ENCODE peak calls at places on chromosomes 13 and 19, in six cellular contexts. One of them, this sample, is unnamed.

GRCh38 chr13:46087481-46087880 is 17.4 kb downstream of the CPB2 start:
- DNase-seq in brain microvascular endothelial cell: no peak
- DNase-seq in foreskin keratinocyte: no peak
- DNase-seq in IMR-90: no peak
- DNase-seq in left ventricle myocardium inferior: no peak
- DNase-seq in mesothelial cell of epicardium: no peak
- DNase-seq in this sample: no peak

GRCh38 chr13:43331676-43332075 is 308.3 kb downstream of the DNAJC15 start:
- DNase-seq in left ventricle myocardium inferior: no peak
- DNase-seq in foreskin keratinocyte: no peak
- DNase-seq in mesothelial cell of epicardium: no peak
- DNase-seq in IMR-90: peak; percentile 10
- DNase-seq in brain microvascular endothelial cell: peak; percentile 1
- DNase-seq in this sample: no peak

GRCh38 chr13:35771898-35772297 is 295.4 kb upstream of the MAB21L1 start:
- DNase-seq in brain microvascular endothelial cell: peak; percentile 87
- DNase-seq in mesothelial cell of epicardium: no peak
- DNase-seq in left ventricle myocardium inferior: no peak
- DNase-seq in foreskin keratinocyte: peak; percentile 72
- DNase-seq in IMR-90: peak; percentile 95
- DNase-seq in this sample: no peak

GRCh38 chr13:89150362-89150761 is 1479.2 kb downstream of the SLITRK5 start:
- DNase-seq in foreskin keratinocyte: no peak
- DNase-seq in mesothelial cell of epicardium: no peak
- DNase-seq in IMR-90: no peak
- DNase-seq in brain microvascular endothelial cell: no peak
- DNase-seq in left ventricle myocardium inferior: no peak
- DNase-seq in this sample: no peak

GRCh38 chr13:42380420-42381164 is 108.6 kb downstream of the AKAP11 start:
- DNase-seq in brain microvascular endothelial cell: no peak
- DNase-seq in foreskin keratinocyte: no peak
- DNase-seq in mesothelial cell of epicardium: no peak
- DNase-seq in left ventricle myocardium inferior: no peak
- DNase-seq in IMR-90: no peak
- DNase-seq in this sample: no peak

GRCh38 chr19:38656171-38656981 is 8.9 kb downstream of the ACTN4 start:
- DNase-seq in foreskin keratinocyte: no peak
- DNase-seq in mesothelial cell of epicardium: no peak
- DNase-seq in IMR-90: peak; percentile 63
- DNase-seq in left ventricle myocardium inferior: no peak
- DNase-seq in brain microvascular endothelial cell: peak; percentile 63
- DNase-seq in this sample: no peak

GRCh38 chr13:75544681-75545333 is 4.8 kb upstream of the UCHL3 start:
- DNase-seq in left ventricle myocardium inferior: no peak
- DNase-seq in IMR-90: peak; percentile 90
- DNase-seq in mesothelial cell of epicardium: no peak
- DNase-seq in foreskin keratinocyte: no peak
- DNase-seq in brain microvascular endothelial cell: peak; percentile 62
- DNase-seq in this sample: no peak

GRCh38 chr13:48278806-48279205 is 24.7 kb upstream of the RB1 start:
- DNase-seq in left ventricle myocardium inferior: no peak
- DNase-seq in IMR-90: no peak
- DNase-seq in foreskin keratinocyte: no peak
- DNase-seq in brain microvascular endothelial cell: no peak
- DNase-seq in mesothelial cell of epicardium: no peak
- DNase-seq in this sample: no peak

GRCh38 chr13:39226359-39226758 is 188.1 kb downstream of the NHLRC3 start:
- DNase-seq in left ventricle myocardium inferior: peak; percentile 33
- DNase-seq in IMR-90: no peak
- DNase-seq in mesothelial cell of epicardium: no peak
- DNase-seq in foreskin keratinocyte: no peak
- DNase-seq in brain microvascular endothelial cell: no peak
- DNase-seq in this sample: no peak

GRCh38 chr13:23350009-23350408 is 83.5 kb downstream of the SACS start:
- DNase-seq in brain microvascular endothelial cell: no peak
- DNase-seq in mesothelial cell of epicardium: no peak
- DNase-seq in left ventricle myocardium inferior: no peak
- DNase-seq in foreskin keratinocyte: no peak
- DNase-seq in IMR-90: no peak
- DNase-seq in this sample: no peak

DNA sequence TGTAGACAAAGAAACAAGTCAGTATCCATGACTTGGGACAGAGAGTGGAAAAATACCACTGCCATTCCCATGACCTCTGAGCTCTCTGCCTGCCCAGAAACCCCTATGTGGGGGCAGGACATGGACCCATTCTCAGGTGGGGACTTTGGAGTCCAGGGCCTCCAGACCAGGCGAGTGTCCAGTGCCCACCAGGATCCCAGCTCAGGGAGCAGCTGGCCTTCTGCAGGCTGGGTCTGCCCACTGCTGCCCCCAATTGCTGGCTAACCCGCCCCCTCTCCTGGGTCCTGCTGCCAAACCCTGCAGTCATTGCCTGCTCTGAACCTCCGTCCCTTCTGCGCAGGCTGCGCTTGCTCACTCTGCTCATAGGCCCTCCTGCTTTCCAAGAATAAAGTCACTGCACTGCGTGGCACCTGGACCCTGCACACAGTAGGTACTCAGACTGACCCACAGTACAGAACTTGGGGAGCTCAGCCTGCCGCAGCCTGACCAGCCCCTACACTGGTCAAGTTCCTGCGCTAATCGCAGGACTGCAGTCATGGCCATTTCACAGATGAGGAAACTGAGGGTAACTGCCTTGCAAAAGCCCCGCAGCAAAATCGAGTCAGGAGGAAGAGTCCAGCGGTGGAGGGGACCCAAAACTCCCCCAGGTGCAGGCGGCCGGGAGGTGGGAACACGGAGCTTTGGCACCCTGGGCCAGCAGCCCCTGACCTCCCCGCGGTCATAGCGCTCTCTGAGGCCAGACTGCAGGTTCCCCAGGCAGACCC is 774 bp downstream of the SLC7A10 start:
- DNase-seq in mesothelial cell of epicardium: no peak
- DNase-seq in left ventricle myocardium inferior: no peak
- DNase-seq in brain microvascular endothelial cell: no peak
- DNase-seq in IMR-90: no peak
- DNase-seq in foreskin keratinocyte: no peak
- DNase-seq in this sample: no peak
- TF ChIP-seq CTCF in mesothelial cell of epicardium: no peak
- TF ChIP-seq CTCF in left ventricle myocardium inferior: no peak
- TF ChIP-seq CTCF in brain microvascular endothelial cell: no peak
- TF ChIP-seq CTCF in IMR-90: no peak
- TF ChIP-seq CTCF in foreskin keratinocyte: no peak
- TF ChIP-seq CTCF in this sample: no peak

GRCh38 chr19:6717441-6717971 is 2.9 kb downstream of the C3 start:
- DNase-seq in mesothelial cell of epicardium: no peak
- DNase-seq in brain microvascular endothelial cell: no peak
- DNase-seq in foreskin keratinocyte: no peak
- DNase-seq in IMR-90: no peak
- DNase-seq in left ventricle myocardium inferior: no peak
- DNase-seq in this sample: no peak
- TF ChIP-seq CTCF in mesothelial cell of epicardium: no peak
- TF ChIP-seq CTCF in brain microvascular endothelial cell: no peak
- TF ChIP-seq CTCF in foreskin keratinocyte: no peak
- TF ChIP-seq CTCF in IMR-90: no peak
- TF ChIP-seq CTCF in left ventricle myocardium inferior: no peak
- TF ChIP-seq CTCF in this sample: no peak

DNA sequence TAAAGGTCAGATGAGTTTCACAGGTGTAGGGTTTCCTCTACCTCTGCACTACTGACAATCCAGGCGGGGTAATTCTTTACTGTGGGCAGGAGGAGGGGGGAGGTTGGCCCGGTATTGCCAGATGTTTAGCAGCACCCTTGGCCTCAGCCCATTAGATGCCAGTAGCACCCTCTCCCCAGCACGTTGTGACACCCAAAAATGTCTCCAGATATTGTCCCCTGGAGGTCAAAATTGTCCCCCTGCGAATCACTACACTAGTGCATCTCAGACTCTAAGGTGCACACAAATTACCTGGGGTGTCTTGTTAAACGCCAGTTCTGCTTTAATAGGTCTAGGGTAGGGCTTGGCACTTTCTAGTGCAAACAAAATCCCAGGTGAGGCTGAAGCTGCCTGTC is 3.4 kb upstream of the UBAC2 start:
- DNase-seq in left ventricle myocardium inferior: no peak
- DNase-seq in foreskin keratinocyte: no peak
- DNase-seq in mesothelial cell of epicardium: no peak
- DNase-seq in IMR-90: no peak
- DNase-seq in brain microvascular endothelial cell: no peak
- DNase-seq in this sample: no peak
- TF ChIP-seq CTCF in left ventricle myocardium inferior: no peak
- TF ChIP-seq CTCF in foreskin keratinocyte: no peak
- TF ChIP-seq CTCF in mesothelial cell of epicardium: no peak
- TF ChIP-seq CTCF in IMR-90: no peak
- TF ChIP-seq CTCF in brain microvascular endothelial cell: no peak
- TF ChIP-seq CTCF in this sample: no peak

GRCh38 chr13:66543780-66544179 is 686.4 kb downstream of the PCDH9 start:
- DNase-seq in foreskin keratinocyte: no peak
- DNase-seq in IMR-90: no peak
- DNase-seq in left ventricle myocardium inferior: no peak
- DNase-seq in mesothelial cell of epicardium: no peak
- DNase-seq in brain microvascular endothelial cell: no peak
- DNase-seq in this sample: no peak
- TF ChIP-seq CTCF in foreskin keratinocyte: no peak
- TF ChIP-seq CTCF in IMR-90: no peak
- TF ChIP-seq CTCF in left ventricle myocardium inferior: no peak
- TF ChIP-seq CTCF in mesothelial cell of epicardium: no peak
- TF ChIP-seq CTCF in brain microvascular endothelial cell: peak; percentile 40
- TF ChIP-seq CTCF in this sample: no peak

GRCh38 chr13:25420161-25420560 is 48.4 kb downstream of the ATP8A2 start:
- DNase-seq in mesothelial cell of epicardium: no peak
- DNase-seq in foreskin keratinocyte: no peak
- DNase-seq in IMR-90: no peak
- DNase-seq in left ventricle myocardium inferior: no peak
- DNase-seq in brain microvascular endothelial cell: no peak
- DNase-seq in this sample: no peak

GRCh38 chr13:25429466-25429865 is 57.7 kb downstream of the ATP8A2 start:
- DNase-seq in IMR-90: no peak
- DNase-seq in foreskin keratinocyte: no peak
- DNase-seq in brain microvascular endothelial cell: no peak
- DNase-seq in mesothelial cell of epicardium: no peak
- DNase-seq in left ventricle myocardium inferior: no peak
- DNase-seq in this sample: no peak

GRCh38 chr13:25422153-25422552 is 50.4 kb downstream of the ATP8A2 start:
- DNase-seq in IMR-90: no peak
- DNase-seq in foreskin keratinocyte: no peak
- DNase-seq in brain microvascular endothelial cell: no peak
- DNase-seq in left ventricle myocardium inferior: no peak
- DNase-seq in mesothelial cell of epicardium: no peak
- DNase-seq in this sample: no peak

GRCh38 chr13:25421602-25422001 is 49.8 kb downstream of the ATP8A2 start:
- DNase-seq in mesothelial cell of epicardium: no peak
- DNase-seq in foreskin keratinocyte: no peak
- DNase-seq in IMR-90: no peak
- DNase-seq in brain microvascular endothelial cell: no peak
- DNase-seq in left ventricle myocardium inferior: no peak
- DNase-seq in this sample: no peak

DNA sequence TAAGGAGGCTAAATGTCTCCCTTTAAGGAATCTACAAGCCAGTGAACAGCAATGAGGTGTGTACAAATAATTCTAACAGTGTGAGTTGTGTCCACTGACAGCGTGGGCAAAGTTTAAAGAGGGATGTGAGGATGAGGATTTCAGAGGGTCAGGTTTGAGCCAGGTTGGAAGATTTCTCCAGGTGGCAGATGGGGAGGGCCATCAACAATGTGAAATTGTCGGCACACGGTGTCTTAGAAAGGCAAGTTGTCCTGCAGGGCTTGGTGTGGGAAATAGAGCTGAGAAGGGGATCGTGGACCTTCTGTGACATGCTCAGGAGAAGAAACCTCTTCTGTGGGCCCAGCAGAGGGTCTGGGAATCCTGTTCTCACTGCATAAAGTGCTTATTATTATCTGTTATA is 52.1 kb downstream of the ATP8A2 start:
- DNase-seq in brain microvascular endothelial cell: no peak
- DNase-seq in IMR-90: no peak
- DNase-seq in foreskin keratinocyte: no peak
- DNase-seq in left ventricle myocardium inferior: no peak
- DNase-seq in mesothelial cell of epicardium: no peak
- DNase-seq in this sample: no peak
- TF ChIP-seq CTCF in brain microvascular endothelial cell: no peak
- TF ChIP-seq CTCF in IMR-90: no peak
- TF ChIP-seq CTCF in foreskin keratinocyte: no peak
- TF ChIP-seq CTCF in left ventricle myocardium inferior: no peak
- TF ChIP-seq CTCF in mesothelial cell of epicardium: no peak
- TF ChIP-seq CTCF in this sample: no peak

DNA sequence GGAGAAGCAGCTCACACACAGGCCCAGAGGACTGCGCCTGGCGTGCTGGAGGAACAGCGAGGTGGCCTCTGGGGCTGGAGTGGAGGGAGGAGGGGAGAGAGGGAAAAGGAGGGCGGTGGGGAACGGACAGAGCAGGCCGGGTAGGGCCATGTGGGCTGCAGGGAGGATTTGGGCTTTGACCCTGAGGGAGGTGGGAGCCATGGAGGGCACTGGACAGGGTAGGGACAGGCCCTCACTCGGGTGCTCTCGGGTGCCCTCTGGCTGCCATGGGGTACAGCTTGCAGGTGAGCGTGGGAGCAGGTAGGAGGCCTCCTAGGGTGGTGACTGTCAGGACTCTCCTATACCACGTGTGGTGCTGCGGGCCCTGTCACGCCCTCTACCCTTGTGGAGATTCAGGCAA is 22.8 kb downstream of the PLIN4 start:
- DNase-seq in left ventricle myocardium inferior: no peak
- DNase-seq in brain microvascular endothelial cell: no peak
- DNase-seq in foreskin keratinocyte: peak; percentile 23
- DNase-seq in IMR-90: no peak
- DNase-seq in mesothelial cell of epicardium: no peak
- DNase-seq in this sample: no peak
- TF ChIP-seq CTCF in left ventricle myocardium inferior: no peak
- TF ChIP-seq CTCF in brain microvascular endothelial cell: no peak
- TF ChIP-seq CTCF in foreskin keratinocyte: peak; percentile 78
- TF ChIP-seq CTCF in IMR-90: peak; percentile 8
- TF ChIP-seq CTCF in mesothelial cell of epicardium: no peak
- TF ChIP-seq CTCF in this sample: no peak

GRCh38 chr19:4733755-4734345 is 10.2 kb upstream of the DPP9 start:
- DNase-seq in IMR-90: no peak
- DNase-seq in brain microvascular endothelial cell: no peak
- DNase-seq in left ventricle myocardium inferior: no peak
- DNase-seq in mesothelial cell of epicardium: no peak
- DNase-seq in foreskin keratinocyte: no peak
- DNase-seq in this sample: no peak
- TF ChIP-seq CTCF in IMR-90: no peak
- TF ChIP-seq CTCF in brain microvascular endothelial cell: no peak
- TF ChIP-seq CTCF in left ventricle myocardium inferior: no peak
- TF ChIP-seq CTCF in mesothelial cell of epicardium: no peak
- TF ChIP-seq CTCF in foreskin keratinocyte: no peak
- TF ChIP-seq CTCF in this sample: no peak